ENCODE peak calls at places on chromosomes 5 and 9, in ten cellular contexts. One of them, this sample, is unnamed.

GRCh38 chr9:135666534-135667402 is 3.7 kb downstream of the LCN9 start:
- DNase-seq in hepatocyte: no peak
- DNase-seq in GM12878: no peak
- DNase-seq in transverse colon: no peak
- DNase-seq in dorsolateral prefrontal cortex: no peak
- DNase-seq in lower leg skin: no peak
- DNase-seq in fibroblast of lung: no peak
- DNase-seq in PC-3: no peak
- DNase-seq in astrocyte: no peak
- DNase-seq in A549: no peak
- DNase-seq in this sample: no peak

GRCh38 chr9:77943053-77943452 is 88.6 kb downstream of the GNAQ start:
- DNase-seq in transverse colon: no peak
- DNase-seq in astrocyte: no peak
- DNase-seq in lower leg skin: no peak
- DNase-seq in GM12878: no peak
- DNase-seq in PC-3: no peak
- DNase-seq in hepatocyte: no peak
- DNase-seq in fibroblast of lung: peak
- DNase-seq in dorsolateral prefrontal cortex: no peak
- DNase-seq in A549: no peak
- DNase-seq in this sample: no peak

GRCh38 chr9:123424131-123424530 is 68.1 kb downstream of the CRB2 start:
- DNase-seq in transverse colon: no peak
- DNase-seq in fibroblast of lung: no peak
- DNase-seq in A549: no peak
- DNase-seq in lower leg skin: no peak
- DNase-seq in dorsolateral prefrontal cortex: no peak
- DNase-seq in hepatocyte: no peak
- DNase-seq in GM12878: no peak
- DNase-seq in astrocyte: no peak
- DNase-seq in PC-3: no peak
- DNase-seq in this sample: no peak

GRCh38 chr5:1510631-1511030 is 13.1 kb downstream of the LPCAT1 start:
- DNase-seq in lower leg skin: no peak
- DNase-seq in fibroblast of lung: no peak
- DNase-seq in transverse colon: peak
- DNase-seq in PC-3: no peak
- DNase-seq in A549: no peak
- DNase-seq in dorsolateral prefrontal cortex: peak
- DNase-seq in hepatocyte: no peak
- DNase-seq in astrocyte: no peak
- DNase-seq in GM12878: no peak
- DNase-seq in this sample: no peak

GRCh38 chr5:157543825-157544622 is 31.6 kb downstream of the ADAM19 start:
- DNase-seq in fibroblast of lung: peak
- DNase-seq in transverse colon: no peak
- DNase-seq in lower leg skin: no peak
- DNase-seq in hepatocyte: no peak
- DNase-seq in astrocyte: peak
- DNase-seq in A549: no peak
- DNase-seq in GM12878: no peak
- DNase-seq in dorsolateral prefrontal cortex: no peak
- DNase-seq in PC-3: no peak
- DNase-seq in this sample: no peak

GRCh38 chr9:7216004-7216821 is 458.4 kb downstream of the KDM4C start:
- DNase-seq in PC-3: peak
- DNase-seq in lower leg skin: no peak
- DNase-seq in astrocyte: peak
- DNase-seq in hepatocyte: no peak
- DNase-seq in GM12878: no peak
- DNase-seq in fibroblast of lung: peak
- DNase-seq in transverse colon: no peak
- DNase-seq in A549: peak
- DNase-seq in dorsolateral prefrontal cortex: no peak
- DNase-seq in this sample: peak

GRCh38 chr9:129671519-129671918 is 6.1 kb downstream of the PRRX2 start:
- DNase-seq in lower leg skin: no peak
- DNase-seq in astrocyte: no peak
- DNase-seq in PC-3: no peak
- DNase-seq in fibroblast of lung: no peak
- DNase-seq in dorsolateral prefrontal cortex: no peak
- DNase-seq in transverse colon: no peak
- DNase-seq in GM12878: no peak
- DNase-seq in hepatocyte: no peak
- DNase-seq in A549: no peak
- DNase-seq in this sample: no peak

GRCh38 chr5:116524966-116525365 is 49.7 kb downstream of the SEMA6A start:
- DNase-seq in lower leg skin: no peak
- DNase-seq in A549: no peak
- DNase-seq in fibroblast of lung: no peak
- DNase-seq in transverse colon: no peak
- DNase-seq in dorsolateral prefrontal cortex: no peak
- DNase-seq in GM12878: no peak
- DNase-seq in PC-3: no peak
- DNase-seq in hepatocyte: no peak
- DNase-seq in astrocyte: no peak
- DNase-seq in this sample: no peak

GRCh38 chr5:95846554-95847260 is 24.2 kb upstream of the GLRX start:
- DNase-seq in PC-3: peak
- DNase-seq in GM12878: no peak
- DNase-seq in dorsolateral prefrontal cortex: no peak
- DNase-seq in A549: peak
- DNase-seq in astrocyte: no peak
- DNase-seq in lower leg skin: no peak
- DNase-seq in transverse colon: peak
- DNase-seq in hepatocyte: peak
- DNase-seq in fibroblast of lung: peak
- DNase-seq in this sample: no peak

GRCh38 chr5:135054546-135054945 is 20.5 kb upstream of the PITX1 start:
- DNase-seq in lower leg skin: no peak
- DNase-seq in hepatocyte: no peak
- DNase-seq in fibroblast of lung: no peak
- DNase-seq in PC-3: no peak
- DNase-seq in A549: no peak
- DNase-seq in astrocyte: no peak
- DNase-seq in transverse colon: no peak
- DNase-seq in dorsolateral prefrontal cortex: no peak
- DNase-seq in GM12878: no peak
- DNase-seq in this sample: no peak

GRCh38 chr5:59368951-59369350 is 524.6 kb downstream of the PDE4D start:
- DNase-seq in PC-3: no peak
- DNase-seq in lower leg skin: no peak
- DNase-seq in dorsolateral prefrontal cortex: no peak
- DNase-seq in transverse colon: no peak
- DNase-seq in A549: no peak
- DNase-seq in hepatocyte: no peak
- DNase-seq in fibroblast of lung: no peak
- DNase-seq in astrocyte: no peak
- DNase-seq in GM12878: no peak
- DNase-seq in this sample: no peak

GRCh38 chr5:59367791-59368394 is 525.6 kb downstream of the PDE4D start:
- DNase-seq in GM12878: no peak
- DNase-seq in transverse colon: peak
- DNase-seq in hepatocyte: peak
- DNase-seq in dorsolateral prefrontal cortex: peak
- DNase-seq in astrocyte: peak
- DNase-seq in PC-3: peak
- DNase-seq in lower leg skin: peak
- DNase-seq in A549: peak
- DNase-seq in fibroblast of lung: peak
- DNase-seq in this sample: peak

GRCh38 chr5:59371525-59372138 is 521.9 kb downstream of the PDE4D start:
- DNase-seq in lower leg skin: no peak
- DNase-seq in A549: no peak
- DNase-seq in hepatocyte: no peak
- DNase-seq in astrocyte: no peak
- DNase-seq in GM12878: no peak
- DNase-seq in dorsolateral prefrontal cortex: no peak
- DNase-seq in transverse colon: no peak
- DNase-seq in PC-3: no peak
- DNase-seq in fibroblast of lung: no peak
- DNase-seq in this sample: no peak

GRCh38 chr5:59361454-59361853 is 532.1 kb downstream of the PDE4D start:
- DNase-seq in lower leg skin: no peak
- DNase-seq in transverse colon: no peak
- DNase-seq in A549: peak
- DNase-seq in GM12878: no peak
- DNase-seq in fibroblast of lung: no peak
- DNase-seq in dorsolateral prefrontal cortex: no peak
- DNase-seq in hepatocyte: no peak
- DNase-seq in PC-3: peak
- DNase-seq in astrocyte: no peak
- DNase-seq in this sample: no peak

DNA sequence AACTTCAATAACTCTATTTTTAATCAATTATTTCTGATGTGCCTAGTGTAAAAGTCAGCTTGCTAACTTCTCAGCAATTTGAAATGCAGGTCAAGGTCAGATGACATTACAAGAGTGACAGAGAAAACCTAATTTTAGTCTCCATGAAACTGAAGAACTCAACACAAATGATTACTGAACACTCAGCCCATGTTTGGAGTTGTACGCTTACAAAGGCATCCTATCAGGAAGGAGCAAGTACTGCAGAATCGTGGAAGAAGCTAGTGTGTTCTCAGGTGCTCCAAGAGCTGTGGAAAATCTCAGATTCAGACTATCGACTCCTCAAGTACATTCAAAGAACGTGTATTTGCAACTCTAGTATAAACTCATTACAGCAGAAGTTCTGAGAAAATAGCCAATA is 526.7 kb downstream of the PDE4D start:
- DNase-seq in lower leg skin: no peak
- DNase-seq in hepatocyte: no peak
- DNase-seq in astrocyte: no peak
- DNase-seq in A549: no peak
- DNase-seq in GM12878: no peak
- DNase-seq in dorsolateral prefrontal cortex: no peak
- DNase-seq in fibroblast of lung: no peak
- DNase-seq in transverse colon: no peak
- DNase-seq in PC-3: no peak
- DNase-seq in this sample: no peak
- TF ChIP-seq CTCF in lower leg skin: no peak
- TF ChIP-seq CTCF in hepatocyte: no peak
- TF ChIP-seq CTCF in astrocyte: no peak
- TF ChIP-seq CTCF in A549: no peak
- TF ChIP-seq CTCF in GM12878: no peak
- TF ChIP-seq CTCF in dorsolateral prefrontal cortex: no peak
- TF ChIP-seq CTCF in fibroblast of lung: no peak
- TF ChIP-seq CTCF in transverse colon: no peak
- TF ChIP-seq CTCF in PC-3: no peak
- TF ChIP-seq CTCF in this sample: no peak

DNA sequence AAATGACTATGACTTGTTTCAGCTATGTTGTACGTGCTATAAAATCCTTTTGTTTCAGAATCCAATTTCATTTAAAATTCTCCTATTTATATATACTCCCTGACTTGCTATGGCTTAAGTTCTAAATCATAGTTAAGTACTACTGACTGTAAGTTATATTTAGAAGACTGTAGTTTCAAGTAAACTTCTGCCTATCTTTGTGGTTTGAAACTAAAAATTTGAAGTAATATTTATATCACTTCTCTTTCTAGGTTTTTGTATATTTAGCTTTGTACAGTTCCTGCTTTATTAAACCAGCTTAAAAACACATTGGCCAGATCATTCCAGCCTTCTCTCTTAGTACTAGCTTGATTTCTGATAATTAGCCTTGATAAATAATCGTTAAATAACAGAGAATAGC is 196.3 kb downstream of the MLLT3 start:
- DNase-seq in fibroblast of lung: no peak
- DNase-seq in lower leg skin: no peak
- DNase-seq in A549: no peak
- DNase-seq in PC-3: no peak
- DNase-seq in astrocyte: no peak
- DNase-seq in hepatocyte: no peak
- DNase-seq in dorsolateral prefrontal cortex: no peak
- DNase-seq in GM12878: no peak
- DNase-seq in transverse colon: no peak
- DNase-seq in this sample: no peak
- H3K4me3 ChIP-seq in fibroblast of lung: no peak
- H3K4me3 ChIP-seq in lower leg skin: no peak
- H3K4me3 ChIP-seq in A549: no peak
- H3K4me3 ChIP-seq in PC-3: no peak
- H3K4me3 ChIP-seq in astrocyte: no peak
- H3K4me3 ChIP-seq in hepatocyte: no peak
- H3K4me3 ChIP-seq in dorsolateral prefrontal cortex: no peak
- H3K4me3 ChIP-seq in GM12878: no peak
- H3K4me3 ChIP-seq in transverse colon: no peak
- H3K4me3 ChIP-seq in this sample: no peak

DNA sequence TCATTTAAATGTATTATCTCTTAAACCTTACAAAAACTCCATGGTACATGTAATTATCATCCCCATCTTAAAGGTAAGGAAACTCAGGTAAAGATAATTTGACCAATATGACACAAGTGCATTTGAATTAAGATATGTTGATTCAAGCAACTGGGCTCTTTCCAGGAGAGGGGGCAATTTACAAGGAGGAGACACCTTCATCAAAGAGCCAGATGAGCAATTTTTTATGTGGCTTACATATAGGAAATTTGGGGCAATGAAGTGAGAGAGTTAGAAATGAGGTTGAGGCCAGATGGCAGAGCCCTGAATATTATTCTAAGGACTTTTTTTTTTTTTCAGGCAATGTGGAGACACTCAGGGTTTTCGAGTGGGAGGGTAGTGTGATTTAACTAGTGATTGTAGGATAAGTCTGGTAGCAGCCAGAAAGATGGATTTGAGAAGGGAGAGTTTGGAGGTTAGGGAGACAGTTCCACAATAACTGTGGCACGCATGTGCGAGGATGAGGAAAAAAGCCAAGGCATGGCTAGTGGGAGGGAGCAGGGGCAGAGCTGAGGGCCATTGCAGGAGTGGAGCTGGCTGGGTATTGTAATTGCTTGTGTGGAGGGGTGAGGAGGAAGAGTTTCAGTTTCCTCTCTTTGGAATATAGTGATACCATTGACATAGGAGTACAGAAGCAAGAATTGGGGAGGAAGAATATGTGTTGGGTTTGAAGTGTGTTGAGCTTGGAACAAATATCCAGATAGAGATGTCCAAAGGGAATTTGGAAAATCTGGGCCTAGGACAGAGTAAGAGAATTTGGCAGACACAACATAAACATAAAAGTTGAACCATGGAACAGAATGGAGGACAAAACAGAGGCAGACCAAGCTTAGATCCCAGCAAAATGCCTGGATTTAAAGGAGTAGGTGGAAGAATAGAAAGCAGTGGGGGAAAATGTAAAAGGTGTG is 72.0 kb downstream of the ACTBL2 start:
- DNase-seq in fibroblast of lung: no peak
- DNase-seq in PC-3: no peak
- DNase-seq in transverse colon: no peak
- DNase-seq in hepatocyte: no peak
- DNase-seq in astrocyte: no peak
- DNase-seq in GM12878: no peak
- DNase-seq in dorsolateral prefrontal cortex: no peak
- DNase-seq in lower leg skin: no peak
- DNase-seq in A549: no peak
- DNase-seq in this sample: no peak
- TF ChIP-seq CTCF in fibroblast of lung: no peak
- TF ChIP-seq CTCF in PC-3: no peak
- TF ChIP-seq CTCF in transverse colon: no peak
- TF ChIP-seq CTCF in hepatocyte: no peak
- TF ChIP-seq CTCF in astrocyte: no peak
- TF ChIP-seq CTCF in GM12878: no peak
- TF ChIP-seq CTCF in dorsolateral prefrontal cortex: no peak
- TF ChIP-seq CTCF in lower leg skin: no peak
- TF ChIP-seq CTCF in A549: no peak
- TF ChIP-seq CTCF in this sample: no peak

GRCh38 chr5:10762178-10762775 is 1.2 kb upstream of the DAP start:
- DNase-seq in astrocyte: no peak
- DNase-seq in transverse colon: peak
- DNase-seq in A549: no peak
- DNase-seq in hepatocyte: peak
- DNase-seq in GM12878: no peak
- DNase-seq in PC-3: peak
- DNase-seq in fibroblast of lung: no peak
- DNase-seq in lower leg skin: peak
- DNase-seq in dorsolateral prefrontal cortex: no peak
- DNase-seq in this sample: no peak
- H3K4me3 ChIP-seq in astrocyte: peak
- H3K4me3 ChIP-seq in transverse colon: no peak
- H3K4me3 ChIP-seq in A549: no peak
- H3K4me3 ChIP-seq in hepatocyte: no peak
- H3K4me3 ChIP-seq in GM12878: peak
- H3K4me3 ChIP-seq in PC-3: no peak
- H3K4me3 ChIP-seq in fibroblast of lung: no peak
- H3K4me3 ChIP-seq in lower leg skin: no peak
- H3K4me3 ChIP-seq in dorsolateral prefrontal cortex: peak
- H3K4me3 ChIP-seq in this sample: no peak

This sample was measured in AG09309.